ENCODE peak calls at places on chromosome 4, in seven cellular contexts. J is progenitor cell of endocrine pancreas; P is right atrium auricular region; D is CD8-positive, alpha-beta T cell; U is transverse colon; H is pancreas; F is esophagus squamous epithelium. V is an unnamed sample.
A peak's percentile ranks its signal among the peaks of the same experiment; 100 is the strongest.

GRCh38 chr4:22625301-22625700 is 67.4 kb upstream of the GBA3 start:
- DNase-seq in J (no peak), P (no peak), D (no peak), U (no peak), H (no peak), F (no peak), V (no peak)

GRCh38 chr4:37662861-37663390 is 23.2 kb downstream of the RELL1 start:
- DNase-seq in J (no peak), P (no peak), D (no peak), U (no peak), H (no peak), F (no peak), V (no peak)

GRCh38 chr4:174317531-174317930 is 33.8 kb downstream of the CEP44 start:
- DNase-seq in J (no peak), P (no peak), D (no peak), U (no peak), H (no peak), F (no peak), V (no peak)

GRCh38 chr4:54607067-54607466 is 50.7 kb upstream of the KIT start:
- DNase-seq in J (no peak), P (no peak), D (no peak), U (no peak), H (no peak), F (no peak), V (no peak)

GRCh38 chr4:189773909-189774308 is 166.8 kb upstream of the FRG1 start:
- DNase-seq in J (no peak), P (no peak), D (no peak), U (no peak), H (no peak), F (no peak), V (no peak)

GRCh38 chr4:87057835-87058234 is 123.0 kb downstream of the AFF1 start:
- DNase-seq in J (no peak), P (no peak), D (no peak), U (no peak), H (no peak), F (no peak), V (no peak)

GRCh38 chr4:1041147-1041935 is 29.9 kb downstream of the FGFRL1 start:
- DNase-seq in J (no peak), P (no peak), D (no peak), U (no peak), H (no peak), F (no peak), V (no peak)

GRCh38 chr4:138158746-138159297 is 83.3 kb downstream of the SLC7A11 start:
- DNase-seq in J (no peak), P (no peak), D (no peak), U (no peak), H (no peak), F (no peak), V (no peak)

GRCh38 chr4:141686146-141686775 is 49.9 kb downstream of the IL15 start:
- DNase-seq in J (no peak), P (no peak), D (no peak), U (no peak), H (no peak), F (no peak), V (no peak)

GRCh38 chr4:174450051-174450450 is 72.2 kb downstream of the HPGD start:
- DNase-seq in J (no peak), P (no peak), D (no peak), U (no peak), H (no peak), F (no peak), V (no peak)

GRCh38 chr4:123398151-123398802 is 1.7 kb downstream of the SPRY1 start:
- DNase-seq in J (peak; percentile 73), P (no peak), D (peak; percentile 41), U (peak; percentile 83), H (peak; percentile 92), F (no peak), V (no peak)

GRCh38 chr4:74431113-74431826 is 13.7 kb upstream of the AREG start:
- DNase-seq in J (no peak), P (no peak), D (no peak), U (no peak), H (no peak), F (no peak), V (no peak)

GRCh38 chr4:12956026-12956425 is 528.1 kb downstream of the RAB28 start:
- DNase-seq in J (no peak), P (no peak), D (no peak), U (no peak), H (no peak), F (no peak), V (no peak)

GRCh38 chr4:71304289-71304850 is 34.5 kb upstream of the SLC4A4 start:
- DNase-seq in J (no peak), P (no peak), D (no peak), U (no peak), H (no peak), F (no peak), V (no peak)

GRCh38 chr4:74451214-74451661 is 6.3 kb downstream of the AREG start:
- DNase-seq in J (no peak), P (no peak), D (no peak), U (no peak), H (no peak), F (no peak), V (no peak)

GRCh38 chr4:88070031-88070430 is 62.6 kb downstream of the PKD2 start:
- DNase-seq in J (no peak), P (no peak), D (no peak), U (no peak), H (no peak), F (no peak), V (no peak)

GRCh38 chr4:177879851-177880250 is 437.6 kb upstream of the AGA start:
- DNase-seq in J (no peak), P (no peak), D (no peak), U (no peak), H (no peak), F (no peak), V (no peak)

GRCh38 chr4:41538017-41538733 is at the start of gene LIMCH1:
- DNase-seq in J (no peak), P (peak; percentile 88), D (no peak), U (peak; percentile 11), H (no peak), F (no peak), V (no peak)

GRCh38 chr4:65482410-65482809 is 187.9 kb downstream of the EPHA5 start:
- DNase-seq in J (no peak), P (no peak), D (no peak), U (no peak), H (no peak), F (no peak), V (no peak)

GRCh38 chr4:26192921-26193894 is 127.6 kb upstream of the RBPJ start:
- DNase-seq in J (no peak), P (no peak), D (no peak), U (no peak), H (no peak), F (no peak), V (no peak)
- TF ChIP-seq CTCF in J (no peak), P (no peak), D (no peak), U (no peak), H (no peak), F (no peak), V (peak; percentile 24)

GRCh38 chr4:6886886-6887285 is 22.7 kb upstream of the TBC1D14 start:
- DNase-seq in J (no peak), P (peak; percentile 52), D (no peak), U (peak; percentile 2), H (no peak), F (no peak), V (peak; percentile 39)

GRCh38 chr4:6881908-6882307 is 27.7 kb upstream of the TBC1D14 start:
- DNase-seq in J (no peak), P (peak; percentile 54), D (no peak), U (no peak), H (no peak), F (no peak), V (no peak)

GRCh38 chr4:6887591-6888371 is 21.8 kb upstream of the TBC1D14 start:
- DNase-seq in J (no peak), P (peak; percentile 57), D (no peak), U (peak; percentile 9), H (no peak), F (no peak), V (peak; percentile 77)

GRCh38 chr4:6885953-6886557 is 23.6 kb upstream of the TBC1D14 start:
- DNase-seq in J (no peak), P (peak; percentile 87), D (no peak), U (no peak), H (no peak), F (no peak), V (peak; percentile 47)

DNA sequence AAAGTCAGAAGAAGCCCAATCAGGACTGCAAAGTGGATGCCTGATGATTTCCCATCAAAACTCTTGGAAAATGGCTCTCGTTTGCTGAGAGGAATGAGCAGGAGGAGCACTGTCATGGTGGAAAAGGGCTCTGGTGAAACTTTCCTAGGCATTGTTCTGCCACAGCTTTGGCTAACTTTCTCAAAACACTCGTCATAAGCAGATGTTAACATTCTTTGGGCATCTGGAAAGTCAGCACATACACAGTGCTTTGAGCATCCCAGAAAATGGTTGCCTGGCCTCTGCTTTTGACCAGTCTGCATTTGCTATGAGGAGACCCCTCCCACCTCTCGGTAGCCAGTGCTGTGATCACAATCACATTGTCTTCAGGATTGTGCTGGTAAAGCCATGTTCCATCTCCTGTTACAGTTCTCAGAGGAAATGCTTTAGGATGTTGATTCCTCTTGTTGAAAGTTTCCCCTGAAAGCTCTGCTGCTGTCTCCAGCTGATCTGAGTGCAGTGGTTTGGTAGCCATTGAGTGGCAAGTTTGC is 25.2 kb upstream of the TBC1D14 start:
- DNase-seq in J (no peak), P (peak; percentile 30), D (no peak), U (no peak), H (no peak), F (no peak), V (peak; percentile 7)
- TF ChIP-seq CTCF in J (no peak), P (no peak), D (no peak), U (no peak), H (no peak), F (no peak), V (no peak)

GRCh38 chr4:113248320-113248719 is 198.9 kb downstream of the ANK2 start:
- DNase-seq in J (no peak), P (no peak), D (no peak), U (no peak), H (no peak), F (no peak), V (no peak)
- TF ChIP-seq CTCF in J (no peak), P (peak; percentile 28), D (no peak), U (no peak), H (no peak), F (no peak), V (peak; percentile 33)

GRCh38 chr4:10405672-10406071 is 51.6 kb downstream of the ZNF518B start:
- DNase-seq in J (no peak), P (no peak), D (no peak), U (no peak), H (no peak), F (no peak), V (no peak)

DNA sequence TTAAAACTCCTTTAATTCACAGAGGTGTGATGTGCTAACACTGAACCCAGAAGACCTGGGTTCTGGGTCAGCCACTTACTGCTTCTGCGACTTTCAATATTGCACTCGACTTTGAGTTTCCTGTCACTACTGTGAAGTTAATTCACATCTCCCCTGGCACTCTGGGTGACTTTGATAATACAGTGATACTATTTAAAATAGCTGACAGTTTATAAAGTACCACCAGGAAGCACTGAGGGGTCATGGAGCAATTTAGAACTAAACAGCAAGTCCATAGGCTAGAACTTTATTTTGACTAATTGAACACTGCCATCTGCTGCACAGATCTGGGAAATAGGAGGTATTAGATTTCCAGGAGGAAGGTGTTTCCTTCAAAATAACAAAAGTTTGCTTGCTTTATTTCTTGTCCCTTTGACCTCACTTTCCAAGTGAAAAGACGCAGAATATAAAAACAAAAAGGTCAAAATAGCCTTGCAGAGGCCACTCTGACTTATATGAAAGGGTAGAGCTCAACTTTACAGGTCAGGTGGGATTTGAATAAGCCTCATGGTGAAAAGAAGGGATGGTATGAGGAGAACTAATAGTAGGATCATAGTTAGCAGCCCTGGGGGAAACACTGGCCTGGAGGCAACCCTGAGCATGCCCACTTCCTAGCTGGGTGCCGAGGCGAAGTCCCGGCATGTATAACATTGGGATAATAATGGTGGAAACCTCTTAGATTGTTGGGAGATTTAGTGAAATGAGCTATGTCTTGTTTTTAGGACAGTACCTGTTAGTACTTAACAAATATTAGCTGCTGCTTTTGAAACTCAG is 53.4 kb downstream of the ZNF518B start:
- DNase-seq in J (no peak), P (no peak), D (no peak), U (peak; percentile 11), H (no peak), F (no peak), V (no peak)
- TF ChIP-seq CTCF in J (peak; percentile 66), P (peak; percentile 69), D (peak; percentile 33), U (peak; percentile 70), H (peak; percentile 18), F (no peak), V (peak; percentile 84)

V was measured in chondrocyte.